ENCODE peak calls at places on chromosome 19, in four cellular contexts. E is A673, P is A549, I is spleen. C is an unnamed sample.

GRCh38 chr19:33248954-33249613 is 23.4 kb upstream of the SLC7A10 start:
- DNase-seq in E (no peak), P (peak; percentile 90), I (peak; percentile 92), C (no peak)

GRCh38 chr19:18612051-18612771 is 459 bp upstream of the TMEM59L start:
- DNase-seq in P (no peak), E (no peak), I (no peak), C (no peak)

GRCh38 chr19:16901491-16902175 is 12.8 kb downstream of the F2RL3 start:
- DNase-seq in P (no peak), I (no peak), E (no peak), C (no peak)

GRCh38 chr19:14300281-14300680 is 81.0 kb upstream of the ADGRE5 start:
- DNase-seq in E (no peak), P (no peak), I (no peak), C (no peak)

GRCh38 chr19:44611812-44612295 is 1.5 kb upstream of the IGSF23 start:
- DNase-seq in E (no peak), P (no peak), I (no peak), C (no peak)

GRCh38 chr19:34350161-34350561 is 14.8 kb upstream of the GPI start:
- DNase-seq in I (no peak), P (no peak), E (no peak), C (peak; percentile 87)

GRCh38 chr19:47686679-47687450 is 26.4 kb upstream of the EHD2 start:
- DNase-seq in P (no peak), E (no peak), I (no peak), C (no peak)

GRCh38 chr19:46073268-46073922 is 32.6 kb upstream of the IGFL4 start:
- DNase-seq in I (no peak), E (no peak), P (no peak), C (no peak)

GRCh38 chr19:19053508-19054314 is 10.1 kb upstream of the SLC25A42 start:
- DNase-seq in E (peak; percentile 67), I (peak; percentile 86), P (peak; percentile 40), C (peak; percentile 59)

GRCh38 chr19:47740866-47741519 is 4.4 kb upstream of the NOP53 start:
- DNase-seq in P (no peak), I (peak; percentile 76), E (no peak), C (no peak)

GRCh38 chr19:12773571-12773970 is 1.8 kb downstream of the HOOK2 start:
- DNase-seq in E (no peak), I (no peak), P (no peak), C (no peak)

GRCh38 chr19:41871573-41872383 is 5.3 kb upstream of the CD79A start:
- DNase-seq in E (no peak), I (peak; percentile 90), P (no peak), C (peak; percentile 77)

GRCh38 chr19:33429891-33430673 is 56.6 kb downstream of the CEBPG start:
- DNase-seq in I (peak; percentile 72), E (no peak), P (no peak), C (no peak)

GRCh38 chr19:38508507-38508906 is 75.0 kb downstream of the RYR1 start:
- DNase-seq in E (no peak), P (no peak), I (no peak), C (no peak)

GRCh38 chr19:49936549-49936948 is 7.2 kb upstream of the NUP62 start:
- DNase-seq in P (no peak), I (peak; percentile 32), E (no peak), C (no peak)

GRCh38 chr19:15463865-15464371 is 426 bp downstream of the RASAL3 start:
- DNase-seq in E (no peak), I (peak; percentile 95), P (no peak), C (peak; percentile 82)

GRCh38 chr19:33384983-33385382 is 11.5 kb downstream of the CEBPG start:
- DNase-seq in I (no peak), P (no peak), E (no peak), C (no peak)

GRCh38 chr19:51158474-51159129 is 16.5 kb downstream of the SIGLEC7 start:
- DNase-seq in P (peak; percentile 41), E (peak; percentile 66), I (peak; percentile 89), C (peak; percentile 54)

GRCh38 chr19:55358493-55358892 is 4.0 kb upstream of the COX6B2 start:
- DNase-seq in I (no peak), E (no peak), P (no peak), C (no peak)

GRCh38 chr19:14363203-14364097 is 17.8 kb upstream of the ADGRE5 start:
- DNase-seq in E (peak; percentile 86), P (peak; percentile 52), I (peak; percentile 90), C (no peak)

GRCh38 chr19:18273566-18274302 is 518 bp downstream of the IQCN start:
- DNase-seq in E (no peak), P (no peak), I (no peak), C (no peak)

GRCh38 chr19:13063461-13064091 is 39.1 kb downstream of the LYL1 start:
- DNase-seq in E (no peak), P (no peak), I (no peak), C (no peak)

GRCh38 chr19:50542825-50543428 is 25.3 kb downstream of the LRRC4B start:
- DNase-seq in E (no peak), P (no peak), I (no peak), C (no peak)

GRCh38 chr19:47779524-47780214 is 1.2 kb downstream of the SELENOW start:
- DNase-seq in I (no peak), P (no peak), E (no peak), C (no peak)

GRCh38 chr19:12872941-12873890 is 8.0 kb downstream of the DNASE2 start:
- DNase-seq in I (no peak), E (peak; percentile 85), P (no peak), C (peak; percentile 56)

GRCh38 chr19:17966497-17967257 is at the start of gene KCNN1:
- DNase-seq in E (peak; percentile 83), I (no peak), P (peak; percentile 71), C (no peak)

GRCh38 chr19:50651174-50651573 is 1.9 kb downstream of the C19orf81 start:
- DNase-seq in E (no peak), I (no peak), P (no peak), C (no peak)

GRCh38 chr19:17772172-17772571 is 20.9 kb downstream of the FCHO1 start:
- DNase-seq in I (no peak), E (peak; percentile 55), P (no peak), C (no peak)

GRCh38 chr19:30690935-30691505 is 318.8 kb downstream of the ZNF536 start:
- DNase-seq in P (no peak), I (no peak), E (no peak), C (no peak)

GRCh38 chr19:17125728-17126677 is 50.4 kb downstream of the MYO9B start:
- DNase-seq in P (no peak), I (peak; percentile 95), E (no peak), C (peak; percentile 85)

GRCh38 chr19:41907994-41908615 is 20.1 kb downstream of the ERFL start:
- DNase-seq in I (no peak), E (no peak), P (no peak), C (no peak)

GRCh38 chr19:42330521-42330835 is 5.0 kb downstream of the MEGF8 start:
- DNase-seq in P (no peak), E (no peak), I (no peak), C (no peak)

GRCh38 chr19:36025541-36025940 is 7.1 kb downstream of the CLIP3 start:
- DNase-seq in P (no peak), I (no peak), E (no peak), C (no peak)

GRCh38 chr19:46977548-46977947 is 42.1 kb upstream of the NPAS1 start:
- DNase-seq in P (no peak), I (peak; percentile 31), E (no peak), C (no peak)

GRCh38 chr19:45809643-45810159 is 5.4 kb downstream of the RSPH6A start:
- DNase-seq in P (no peak), E (peak; percentile 61), I (no peak), C (no peak)

DNA sequence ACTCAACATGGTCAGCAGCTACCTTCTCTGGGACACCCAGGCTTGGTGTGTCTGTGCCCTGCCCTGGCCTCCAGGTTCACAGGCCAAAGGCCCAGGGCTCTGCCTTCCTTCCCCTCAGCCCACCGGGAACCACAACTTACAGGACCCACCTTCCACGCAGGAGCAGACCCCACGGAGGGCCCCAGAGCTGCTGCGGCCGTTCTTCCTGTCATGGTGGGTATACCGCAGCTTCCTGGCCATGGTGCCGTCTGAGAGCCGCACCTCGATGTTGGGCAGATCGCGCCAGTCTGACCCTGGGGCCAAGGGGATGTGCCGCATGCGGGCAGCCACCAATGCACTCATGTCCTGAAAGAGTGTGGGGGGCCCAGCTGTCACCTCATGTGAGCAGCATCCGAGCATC is 17.2 kb upstream of the EIF3G start:
- DNase-seq in E (no peak), I (no peak), P (no peak), C (no peak)
- H3K4me1 ChIP-seq in E (no peaks in the 10 kb centered on the region), I (no peaks in the 10 kb centered on the region), P (peaks cover 2% of the 10 kb centered on the region), C (peaks cover 13% of the 10 kb centered on the region)

GRCh38 chr19:6801397-6802086 is 29.0 kb downstream of the VAV1 start:
- DNase-seq in I (peak; percentile 96), P (peak; percentile 53), E (peak; percentile 97), C (peak; percentile 82)
- H3K4me1 ChIP-seq in I (peaks cover 4% of the 10 kb centered on the region), P (peaks cover 24% of the 10 kb centered on the region), E (peaks cover 39% of the 10 kb centered on the region), C (peaks cover 54% of the 10 kb centered on the region)

DNA sequence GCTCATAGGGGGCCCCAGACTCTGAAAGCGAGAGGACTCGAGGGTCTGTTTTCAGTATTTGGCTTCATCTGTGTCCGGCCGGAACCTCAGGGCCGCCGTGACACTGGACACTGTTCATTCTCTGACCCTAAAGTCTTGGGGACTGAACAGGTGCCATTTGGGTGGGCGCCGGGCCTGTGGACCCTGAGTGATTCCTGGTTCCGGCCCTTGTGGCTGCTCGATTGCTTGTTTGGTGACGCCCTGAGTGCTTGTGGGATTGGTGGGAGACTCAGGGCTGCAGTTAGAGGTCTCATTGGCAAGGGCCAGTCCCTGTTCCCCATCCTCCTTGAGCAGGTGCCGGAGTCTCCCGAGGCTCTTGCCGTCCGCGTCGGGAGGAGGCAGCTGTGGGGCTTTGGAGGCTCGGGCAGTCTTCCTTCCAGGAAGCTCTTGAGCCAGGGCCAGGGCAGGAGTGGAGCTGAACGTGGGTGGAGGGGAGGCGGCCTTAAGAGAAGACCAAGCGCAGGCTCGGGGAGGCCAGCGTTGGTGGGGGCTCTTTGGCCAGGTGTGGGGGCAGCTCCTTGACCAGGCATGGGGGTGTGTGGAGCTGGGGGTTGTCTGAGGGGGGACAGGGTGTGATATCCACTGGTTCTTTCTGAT is 4.7 kb downstream of the PTBP1 start:
- DNase-seq in I (no peak), E (no peak), P (no peak), C (no peak)
- H3K4me1 ChIP-seq in I (peaks cover 57% of the 10 kb centered on the region), E (peaks cover 77% of the 10 kb centered on the region), P (peaks cover 42% of the 10 kb centered on the region), C (peaks cover 54% of the 10 kb centered on the region)

GRCh38 chr19:40370997-40371801 is 18.8 kb downstream of the HIPK4 start:
- DNase-seq in I (no peak), E (peak; percentile 26), P (no peak), C (no peak)

GRCh38 chr19:40371802-40372122 is 18.2 kb downstream of the HIPK4 start:
- DNase-seq in I (no peak), E (no peak), P (no peak), C (no peak)

GRCh38 chr19:40377876-40378385 is 12.1 kb downstream of the HIPK4 start:
- DNase-seq in I (no peak), P (no peak), E (no peak), C (no peak)

GRCh38 chr19:40376286-40376862 is 13.6 kb downstream of the HIPK4 start:
- DNase-seq in I (no peak), P (no peak), E (no peak), C (no peak)

DNA sequence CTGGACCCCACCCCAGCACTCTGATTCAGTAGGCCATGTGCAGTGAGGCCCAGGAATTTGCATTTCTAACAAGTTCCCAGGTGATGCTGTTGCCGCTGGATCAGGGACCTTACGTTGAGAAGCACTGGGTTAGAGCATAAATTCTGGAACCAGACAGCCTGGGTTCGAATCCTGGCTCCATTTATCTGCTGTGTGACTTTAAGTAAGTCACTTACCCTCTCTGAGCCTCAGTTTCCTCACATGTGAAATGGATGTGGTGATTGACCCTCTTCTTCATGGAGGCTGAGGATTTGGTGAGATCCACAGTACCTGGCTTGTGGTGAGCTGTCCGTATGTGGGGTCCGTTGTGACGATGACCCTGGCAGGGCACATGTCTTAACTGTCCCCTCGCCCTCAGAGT is 15.9 kb downstream of the HIPK4 start:
- DNase-seq in P (no peak), I (no peak), E (no peak), C (no peak)
- H3K4me1 ChIP-seq in P (no peaks in the 10 kb centered on the region), I (no peaks in the 10 kb centered on the region), E (no peaks in the 10 kb centered on the region), C (no peaks in the 10 kb centered on the region)

C was measured in CD4-positive, alpha-beta memory T cell.